ENCODE peak calls at places on chromosomes 3 and 15, in nine cellular contexts. One of them, this sample, is unnamed.

GRCh38 chr3:39705351-39705900 is 104.0 kb upstream of the MYRIP start:
- DNase-seq in PC-3: peak
- DNase-seq in GM12865: no peak
- DNase-seq in esophagus squamous epithelium: no peak
- DNase-seq in upper lobe of right lung: no peak
- DNase-seq in cardiac muscle cell: no peak
- DNase-seq in cardiac fibroblast: peak
- DNase-seq in left ventricle myocardium inferior: no peak
- DNase-seq in heart right ventricle: no peak
- DNase-seq in this sample: no peak

GRCh38 chr3:133574260-133574881 is 885 bp downstream of the CDV3 start:
- DNase-seq in PC-3: peak
- DNase-seq in GM12865: peak
- DNase-seq in esophagus squamous epithelium: no peak
- DNase-seq in upper lobe of right lung: peak
- DNase-seq in cardiac muscle cell: peak
- DNase-seq in cardiac fibroblast: peak
- DNase-seq in left ventricle myocardium inferior: peak
- DNase-seq in heart right ventricle: peak
- DNase-seq in this sample: no peak

GRCh38 chr15:101295607-101296225 is 668 bp upstream of the SNRPA1 start:
- DNase-seq in PC-3: peak
- DNase-seq in GM12865: no peak
- DNase-seq in esophagus squamous epithelium: no peak
- DNase-seq in upper lobe of right lung: no peak
- DNase-seq in cardiac muscle cell: no peak
- DNase-seq in cardiac fibroblast: peak
- DNase-seq in left ventricle myocardium inferior: no peak
- DNase-seq in heart right ventricle: no peak
- DNase-seq in this sample: no peak

GRCh38 chr3:158731938-158732855 is at the start of gene RARRES1:
- DNase-seq in PC-3: no peak
- DNase-seq in GM12865: peak
- DNase-seq in esophagus squamous epithelium: no peak
- DNase-seq in upper lobe of right lung: peak
- DNase-seq in cardiac muscle cell: peak
- DNase-seq in cardiac fibroblast: peak
- DNase-seq in left ventricle myocardium inferior: peak
- DNase-seq in heart right ventricle: peak
- DNase-seq in this sample: no peak

GRCh38 chr3:166110102-166110501 is 272.9 kb upstream of the BCHE start:
- DNase-seq in PC-3: no peak
- DNase-seq in GM12865: no peak
- DNase-seq in esophagus squamous epithelium: no peak
- DNase-seq in upper lobe of right lung: no peak
- DNase-seq in cardiac muscle cell: no peak
- DNase-seq in cardiac fibroblast: no peak
- DNase-seq in left ventricle myocardium inferior: no peak
- DNase-seq in heart right ventricle: no peak
- DNase-seq in this sample: no peak

GRCh38 chr3:42666577-42666998 is 13.1 kb downstream of the ZBTB47 start:
- DNase-seq in PC-3: no peak
- DNase-seq in GM12865: no peak
- DNase-seq in esophagus squamous epithelium: no peak
- DNase-seq in upper lobe of right lung: no peak
- DNase-seq in cardiac muscle cell: no peak
- DNase-seq in cardiac fibroblast: no peak
- DNase-seq in left ventricle myocardium inferior: no peak
- DNase-seq in heart right ventricle: no peak
- DNase-seq in this sample: no peak

GRCh38 chr3:129360224-129360623 is 68.2 kb downstream of the EFCAB12 start:
- DNase-seq in PC-3: no peak
- DNase-seq in GM12865: no peak
- DNase-seq in esophagus squamous epithelium: no peak
- DNase-seq in upper lobe of right lung: no peak
- DNase-seq in cardiac muscle cell: peak
- DNase-seq in cardiac fibroblast: no peak
- DNase-seq in left ventricle myocardium inferior: no peak
- DNase-seq in heart right ventricle: no peak
- DNase-seq in this sample: peak

GRCh38 chr15:87722941-87723691 is 533.4 kb downstream of the NTRK3 start:
- DNase-seq in PC-3: peak
- DNase-seq in GM12865: no peak
- DNase-seq in esophagus squamous epithelium: no peak
- DNase-seq in upper lobe of right lung: no peak
- DNase-seq in cardiac muscle cell: no peak
- DNase-seq in cardiac fibroblast: no peak
- DNase-seq in left ventricle myocardium inferior: no peak
- DNase-seq in heart right ventricle: no peak
- DNase-seq in this sample: no peak

GRCh38 chr15:53212785-53213184 is 422.6 kb upstream of the ONECUT1 start:
- DNase-seq in PC-3: no peak
- DNase-seq in GM12865: no peak
- DNase-seq in esophagus squamous epithelium: no peak
- DNase-seq in upper lobe of right lung: no peak
- DNase-seq in cardiac muscle cell: no peak
- DNase-seq in cardiac fibroblast: no peak
- DNase-seq in left ventricle myocardium inferior: no peak
- DNase-seq in heart right ventricle: no peak
- DNase-seq in this sample: no peak

GRCh38 chr15:63076136-63077005 is 33.8 kb downstream of the TPM1 start:
- DNase-seq in PC-3: no peak
- DNase-seq in GM12865: peak
- DNase-seq in esophagus squamous epithelium: no peak
- DNase-seq in upper lobe of right lung: no peak
- DNase-seq in cardiac muscle cell: no peak
- DNase-seq in cardiac fibroblast: no peak
- DNase-seq in left ventricle myocardium inferior: no peak
- DNase-seq in heart right ventricle: no peak
- DNase-seq in this sample: no peak

GRCh38 chr3:170178631-170179030 is 2.9 kb downstream of the PHC3 start:
- DNase-seq in PC-3: no peak
- DNase-seq in GM12865: peak
- DNase-seq in esophagus squamous epithelium: no peak
- DNase-seq in upper lobe of right lung: no peak
- DNase-seq in cardiac muscle cell: no peak
- DNase-seq in cardiac fibroblast: no peak
- DNase-seq in left ventricle myocardium inferior: no peak
- DNase-seq in heart right ventricle: no peak
- DNase-seq in this sample: no peak

GRCh38 chr15:94582368-94582767 is 351.0 kb downstream of the MCTP2 start:
- DNase-seq in PC-3: peak
- DNase-seq in GM12865: peak
- DNase-seq in esophagus squamous epithelium: no peak
- DNase-seq in upper lobe of right lung: no peak
- DNase-seq in cardiac muscle cell: peak
- DNase-seq in cardiac fibroblast: peak
- DNase-seq in left ventricle myocardium inferior: no peak
- DNase-seq in heart right ventricle: no peak
- DNase-seq in this sample: no peak
- TF ChIP-seq CTCF in PC-3: peak
- TF ChIP-seq CTCF in GM12865: peak
- TF ChIP-seq CTCF in esophagus squamous epithelium: no peak
- TF ChIP-seq CTCF in upper lobe of right lung: peak
- TF ChIP-seq CTCF in cardiac muscle cell: peak
- TF ChIP-seq CTCF in cardiac fibroblast: no peak
- TF ChIP-seq CTCF in left ventricle myocardium inferior: peak
- TF ChIP-seq CTCF in heart right ventricle: peak
- TF ChIP-seq CTCF in this sample: peak

GRCh38 chr15:34223904-34224596 is 766 bp upstream of the EMC4 start:
- DNase-seq in PC-3: no peak
- DNase-seq in GM12865: peak
- DNase-seq in esophagus squamous epithelium: no peak
- DNase-seq in upper lobe of right lung: no peak
- DNase-seq in cardiac muscle cell: no peak
- DNase-seq in cardiac fibroblast: no peak
- DNase-seq in left ventricle myocardium inferior: no peak
- DNase-seq in heart right ventricle: no peak
- DNase-seq in this sample: no peak
- TF ChIP-seq CTCF in PC-3: no peak
- TF ChIP-seq CTCF in GM12865: no peak
- TF ChIP-seq CTCF in esophagus squamous epithelium: no peak
- TF ChIP-seq CTCF in upper lobe of right lung: no peak
- TF ChIP-seq CTCF in cardiac muscle cell: no peak
- TF ChIP-seq CTCF in cardiac fibroblast: no peak
- TF ChIP-seq CTCF in left ventricle myocardium inferior: no peak
- TF ChIP-seq CTCF in heart right ventricle: no peak
- TF ChIP-seq CTCF in this sample: no peak

GRCh38 chr3:128068156-128068620 is 16.0 kb downstream of the SEC61A1 start:
- DNase-seq in PC-3: peak
- DNase-seq in GM12865: peak
- DNase-seq in esophagus squamous epithelium: no peak
- DNase-seq in upper lobe of right lung: peak
- DNase-seq in cardiac muscle cell: peak
- DNase-seq in cardiac fibroblast: peak
- DNase-seq in left ventricle myocardium inferior: no peak
- DNase-seq in heart right ventricle: no peak
- DNase-seq in this sample: no peak
- TF ChIP-seq CTCF in PC-3: peak
- TF ChIP-seq CTCF in GM12865: peak
- TF ChIP-seq CTCF in esophagus squamous epithelium: peak
- TF ChIP-seq CTCF in upper lobe of right lung: peak
- TF ChIP-seq CTCF in cardiac muscle cell: peak
- TF ChIP-seq CTCF in cardiac fibroblast: peak
- TF ChIP-seq CTCF in left ventricle myocardium inferior: peak
- TF ChIP-seq CTCF in heart right ventricle: peak
- TF ChIP-seq CTCF in this sample: peak

GRCh38 chr3:197144188-197144587 is 114.6 kb upstream of the MELTF start:
- DNase-seq in PC-3: no peak
- DNase-seq in GM12865: peak
- DNase-seq in esophagus squamous epithelium: no peak
- DNase-seq in upper lobe of right lung: no peak
- DNase-seq in cardiac muscle cell: no peak
- DNase-seq in cardiac fibroblast: no peak
- DNase-seq in left ventricle myocardium inferior: no peak
- DNase-seq in heart right ventricle: no peak
- DNase-seq in this sample: no peak
- TF ChIP-seq CTCF in PC-3: no peak
- TF ChIP-seq CTCF in GM12865: no peak
- TF ChIP-seq CTCF in esophagus squamous epithelium: no peak
- TF ChIP-seq CTCF in upper lobe of right lung: no peak
- TF ChIP-seq CTCF in cardiac muscle cell: no peak
- TF ChIP-seq CTCF in cardiac fibroblast: no peak
- TF ChIP-seq CTCF in left ventricle myocardium inferior: no peak
- TF ChIP-seq CTCF in heart right ventricle: no peak
- TF ChIP-seq CTCF in this sample: no peak

DNA sequence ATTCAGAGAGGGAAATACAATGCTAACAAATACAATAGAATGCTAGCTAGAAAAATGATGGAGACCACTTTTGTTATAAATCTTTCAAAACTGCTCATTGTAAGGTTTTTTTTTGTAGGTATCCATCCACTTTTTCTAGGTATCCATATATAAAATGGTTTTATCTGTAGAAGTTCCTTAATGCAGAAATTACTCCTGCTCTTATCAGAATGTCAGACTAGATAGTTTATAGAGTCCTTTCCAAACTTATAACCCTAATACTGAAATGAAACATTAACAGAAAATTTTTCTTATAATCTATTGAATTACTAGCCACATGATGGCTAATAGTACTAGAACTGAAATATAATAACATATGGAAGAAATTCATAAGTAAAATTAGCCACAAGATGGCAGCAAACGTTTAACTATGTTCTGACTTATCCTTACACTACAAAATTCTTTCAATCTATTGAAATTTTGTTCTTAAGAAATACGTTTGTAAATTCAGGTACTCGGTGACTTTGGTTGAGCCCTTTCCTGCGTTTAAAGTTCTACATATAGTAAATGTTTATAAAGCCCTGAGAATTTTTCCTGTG is 58.5 kb downstream of the ECT2 start:
- DNase-seq in PC-3: peak
- DNase-seq in GM12865: peak
- DNase-seq in esophagus squamous epithelium: no peak
- DNase-seq in upper lobe of right lung: no peak
- DNase-seq in cardiac muscle cell: peak
- DNase-seq in cardiac fibroblast: peak
- DNase-seq in left ventricle myocardium inferior: no peak
- DNase-seq in heart right ventricle: no peak
- DNase-seq in this sample: no peak
- TF ChIP-seq CTCF in PC-3: peak
- TF ChIP-seq CTCF in GM12865: peak
- TF ChIP-seq CTCF in esophagus squamous epithelium: no peak
- TF ChIP-seq CTCF in upper lobe of right lung: peak
- TF ChIP-seq CTCF in cardiac muscle cell: peak
- TF ChIP-seq CTCF in cardiac fibroblast: no peak
- TF ChIP-seq CTCF in left ventricle myocardium inferior: peak
- TF ChIP-seq CTCF in heart right ventricle: peak
- TF ChIP-seq CTCF in this sample: peak

DNA sequence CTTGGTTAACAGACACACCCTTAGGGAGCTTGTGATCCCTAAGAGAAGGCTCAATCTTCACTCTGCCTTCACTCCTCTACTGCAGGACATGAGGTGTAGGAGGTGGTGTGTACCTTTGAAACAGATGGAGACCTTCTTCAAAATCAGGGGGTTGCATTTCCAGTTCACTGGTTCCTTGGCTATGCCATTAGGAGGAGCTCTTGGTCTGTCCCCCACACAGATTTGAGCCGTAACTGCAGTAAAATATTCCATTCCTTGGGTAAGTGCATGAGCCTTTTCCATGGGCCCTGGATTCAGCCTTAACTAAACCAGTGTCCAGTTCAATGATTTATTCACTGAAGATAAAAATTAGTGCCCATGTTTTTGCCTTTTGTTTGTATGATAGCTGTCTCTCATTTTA is 144.6 kb downstream of the MCTP2 start:
- DNase-seq in PC-3: no peak
- DNase-seq in GM12865: no peak
- DNase-seq in esophagus squamous epithelium: no peak
- DNase-seq in upper lobe of right lung: no peak
- DNase-seq in cardiac muscle cell: no peak
- DNase-seq in cardiac fibroblast: no peak
- DNase-seq in left ventricle myocardium inferior: no peak
- DNase-seq in heart right ventricle: no peak
- DNase-seq in this sample: no peak
- TF ChIP-seq CTCF in PC-3: no peak
- TF ChIP-seq CTCF in GM12865: no peak
- TF ChIP-seq CTCF in esophagus squamous epithelium: no peak
- TF ChIP-seq CTCF in upper lobe of right lung: peak
- TF ChIP-seq CTCF in cardiac muscle cell: no peak
- TF ChIP-seq CTCF in cardiac fibroblast: no peak
- TF ChIP-seq CTCF in left ventricle myocardium inferior: peak
- TF ChIP-seq CTCF in heart right ventricle: no peak
- TF ChIP-seq CTCF in this sample: no peak

This sample was measured in chondrocyte.